ENCODE peak calls at places on chromosomes 13 and 19, in four cellular contexts. R, M, D and S are unnamed samples. For H3K27me3, the result is how much of the 10 kb centered on the place peaks cover.

GRCh38 chr19:55087542-55087935 is 11.9 kb downstream of the EPS8L1 start:
- DNase-seq in D (no peak), R (no peak), M (no peak), S (peak)

GRCh38 chr13:56713656-56714055 is 427.1 kb upstream of the PRR20A start:
- DNase-seq in R (no peak), M (no peak), D (no peak), S (no peak)

GRCh38 chr19:14070268-14071050 is 2.1 kb upstream of the MISP3 start:
- DNase-seq in R (no peak), D (no peak), M (no peak), S (peak)

GRCh38 chr19:8491574-8491973 is 10.9 kb downstream of the PRAM1 start:
- DNase-seq in M (no peak), D (peak), R (no peak), S (peak)

GRCh38 chr13:75359266-75359665 is 122.7 kb downstream of the TBC1D4 start:
- DNase-seq in D (no peak), R (no peak), M (no peak), S (peak)

GRCh38 chr19:8145969-8146368 is 3.4 kb downstream of the FBN3 start:
- DNase-seq in D (no peak), M (no peak), R (no peak), S (peak)

GRCh38 chr13:110137677-110138008 is 169.3 kb downstream of the COL4A1 start:
- DNase-seq in R (no peak), M (peak), D (peak), S (no peak)

GRCh38 chr13:109271991-109272454 is 514.4 kb downstream of the IRS2 start:
- DNase-seq in M (no peak), D (peak), R (no peak), S (no peak)

GRCh38 chr13:34913040-34913439 is 29.0 kb upstream of the NBEA start:
- DNase-seq in D (peak), R (no peak), M (no peak), S (no peak)

GRCh38 chr19:16896098-16896912 is 7.5 kb downstream of the F2RL3 start:
- DNase-seq in D (no peak), R (peak), M (no peak), S (peak)

GRCh38 chr19:3073159-3073563 is 10.9 kb upstream of the TLE5 start:
- DNase-seq in M (peak), R (no peak), D (no peak), S (peak)

GRCh38 chr13:111913790-111914189 is 153.2 kb upstream of the SOX1 start:
- DNase-seq in D (no peak), M (no peak), R (no peak), S (no peak)

GRCh38 chr13:94309576-94309975 is 169.9 kb downstream of the DCT start:
- DNase-seq in R (no peak), M (no peak), D (no peak), S (no peak)

GRCh38 chr13:109666656-109667448 is 119.5 kb downstream of the IRS2 start:
- DNase-seq in D (no peak), M (no peak), R (no peak), S (no peak)

GRCh38 chr13:26483546-26483945 is 73.9 kb upstream of the WASF3 start:
- DNase-seq in D (no peak), R (no peak), M (no peak), S (no peak)

GRCh38 chr13:102571075-102571474 is 25.7 kb upstream of the TPP2 start:
- DNase-seq in D (peak), R (no peak), M (no peak), S (no peak)

GRCh38 chr19:46081928-46082727 is 41.3 kb upstream of the IGFL4 start:
- DNase-seq in M (no peak), D (peak), R (no peak), S (peak)

GRCh38 chr13:113299951-113300350 is 2.9 kb downstream of the LAMP1 start:
- DNase-seq in R (no peak), D (peak), M (no peak), S (no peak)

GRCh38 chr19:53503126-53503525 is 34.8 kb upstream of the ZNF331 start:
- DNase-seq in R (no peak), D (no peak), M (no peak), S (no peak)

GRCh38 chr13:67619987-67620386 is 389.9 kb upstream of the PCDH9 start:
- DNase-seq in R (no peak), D (no peak), M (no peak), S (no peak)

GRCh38 chr13:67619346-67619745 is 389.2 kb upstream of the PCDH9 start:
- DNase-seq in D (no peak), R (no peak), M (no peak), S (no peak)

GRCh38 chr13:67614013-67614412 is 383.9 kb upstream of the PCDH9 start:
- DNase-seq in M (no peak), D (no peak), R (no peak), S (no peak)

DNA sequence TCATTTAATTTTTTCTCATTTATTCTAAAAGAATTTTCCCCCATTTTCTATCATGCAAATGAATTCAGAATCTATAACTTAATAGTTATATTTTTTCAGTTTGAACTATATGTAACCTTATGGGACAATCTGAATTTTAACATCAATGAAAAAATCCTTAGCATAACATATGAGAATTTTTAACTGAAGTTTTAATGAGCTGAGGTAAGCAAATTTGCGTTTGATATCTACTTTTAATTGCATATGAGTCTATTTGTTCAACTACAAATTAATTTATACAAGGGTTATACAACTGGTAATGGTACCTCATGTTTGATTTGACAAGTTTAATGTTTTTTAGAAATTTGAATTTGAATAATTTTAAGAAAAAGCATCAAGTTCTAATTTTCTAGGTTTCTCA is 384.4 kb upstream of the PCDH9 start:
- DNase-seq in R (no peak), M (no peak), D (no peak), S (no peak)
- H3K4me3 ChIP-seq in R (no peak), M (no peak), D (no peak), S (no peak)

DNA sequence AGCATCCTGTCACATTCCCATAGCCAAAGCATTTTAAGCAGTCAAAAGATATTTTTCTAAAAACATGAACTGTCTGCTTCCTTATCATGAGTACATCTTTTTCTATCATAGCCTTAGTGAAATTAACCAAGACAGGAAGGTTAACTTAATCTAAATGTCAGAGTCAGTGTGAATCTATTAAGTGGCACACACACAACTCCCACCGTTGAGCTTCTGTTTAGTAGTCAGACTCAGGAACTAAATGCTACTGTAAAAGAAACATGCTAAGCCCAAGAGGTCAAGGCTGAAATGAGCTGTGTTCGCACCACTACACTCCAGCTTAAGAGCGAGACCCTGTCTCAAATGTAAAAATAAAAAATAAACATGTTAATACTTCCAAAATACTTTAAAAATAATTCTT is 7.7 kb upstream of the POU4F1 start:
- DNase-seq in R (no peak), D (no peak), M (no peak), S (no peak)
- H3K27me3 ChIP-seq in R (under half), D (under half), M (under half), S (half or more)

DNA sequence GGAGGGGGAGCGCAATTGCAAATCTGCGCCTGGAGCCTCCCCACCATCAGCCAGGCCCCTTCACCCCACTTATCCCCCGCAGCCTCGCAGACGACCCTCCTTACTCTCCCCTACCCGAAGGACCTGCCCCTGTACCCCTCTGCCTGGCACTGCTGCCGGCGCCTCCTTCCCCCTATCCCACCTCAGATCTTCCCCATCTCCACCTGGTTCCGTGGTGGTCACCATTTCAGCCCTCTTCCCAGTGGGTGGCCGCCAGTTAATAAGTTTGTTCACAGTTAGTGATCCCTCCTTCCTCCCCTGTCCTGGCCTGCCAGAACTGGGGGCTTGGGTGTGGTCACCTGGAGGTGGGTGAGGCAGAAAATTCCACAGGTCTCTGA is 397 bp downstream of the SLC44A2 start:
- DNase-seq in M (no peak), D (no peak), R (no peak), S (no peak)
- H3K4me3 ChIP-seq in M (peak), D (no peak), R (peak), S (peak)

GRCh38 chr19:50312967-50313811 is 16.0 kb downstream of the KCNC3 start:
- DNase-seq in R (no peak), D (no peak), M (no peak), S (peak)

GRCh38 chr19:50308991-50309390 is 20.2 kb downstream of the KCNC3 start:
- DNase-seq in M (no peak), D (no peak), R (no peak), S (peak)

GRCh38 chr19:50309396-50310125 is 19.6 kb downstream of the KCNC3 start:
- DNase-seq in R (no peak), D (no peak), M (no peak), S (peak)

GRCh38 chr19:50311723-50312635 is 17.2 kb downstream of the KCNC3 start:
- DNase-seq in M (no peak), R (no peak), D (peak), S (peak)

DNA sequence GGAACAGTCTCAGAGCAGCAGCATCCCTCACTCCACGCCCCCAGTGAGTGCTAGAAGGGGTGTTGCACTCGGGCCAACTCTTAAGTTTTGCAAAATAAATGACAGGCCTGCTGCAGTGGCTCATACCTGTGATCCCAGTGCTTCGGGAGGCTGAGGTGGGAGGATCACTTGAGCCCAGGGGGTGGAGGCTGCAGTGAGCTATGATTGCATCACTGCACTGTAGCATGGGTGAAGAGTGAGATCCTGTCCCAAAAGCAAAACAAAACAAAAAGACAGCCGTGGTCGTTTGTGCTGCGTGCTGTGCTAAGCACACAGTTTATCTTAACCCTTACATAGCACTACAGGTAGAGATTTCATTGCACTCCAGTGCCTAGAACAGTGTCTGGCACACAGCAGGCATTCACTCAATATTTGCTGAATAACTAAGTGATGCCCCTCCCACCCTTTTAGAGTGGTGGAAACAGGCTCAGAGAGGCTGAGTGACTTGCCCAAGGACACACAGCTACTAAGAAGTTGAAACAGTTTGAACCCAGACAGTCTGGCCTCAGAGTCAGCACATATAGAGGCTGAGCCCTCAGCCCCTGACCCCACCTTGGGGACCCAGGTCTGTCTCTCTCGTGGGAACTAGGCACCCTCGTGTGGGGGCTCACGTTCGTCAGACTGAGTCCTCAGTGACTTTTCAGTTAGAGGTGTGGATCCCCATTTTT is 18.3 kb downstream of the KCNC3 start:
- DNase-seq in D (no peak), R (no peak), M (no peak), S (no peak)
- H3K27me3 ChIP-seq in D (under half), R (half or more), M (under half), S (under half)

GRCh38 chr19:41535029-41535622 is 40.8 kb upstream of the CEACAM21 start:
- DNase-seq in M (no peak), R (no peak), D (peak), S (no peak)

GRCh38 chr19:41533691-41534090 is 42.3 kb upstream of the CEACAM21 start:
- DNase-seq in D (no peak), R (no peak), M (no peak), S (no peak)

GRCh38 chr19:41540041-41540695 is 35.8 kb upstream of the CEACAM21 start:
- DNase-seq in D (no peak), M (no peak), R (no peak), S (no peak)

GRCh38 chr19:41541990-41542584 is 33.9 kb upstream of the CEACAM21 start:
- DNase-seq in D (peak), M (no peak), R (no peak), S (peak)

DNA sequence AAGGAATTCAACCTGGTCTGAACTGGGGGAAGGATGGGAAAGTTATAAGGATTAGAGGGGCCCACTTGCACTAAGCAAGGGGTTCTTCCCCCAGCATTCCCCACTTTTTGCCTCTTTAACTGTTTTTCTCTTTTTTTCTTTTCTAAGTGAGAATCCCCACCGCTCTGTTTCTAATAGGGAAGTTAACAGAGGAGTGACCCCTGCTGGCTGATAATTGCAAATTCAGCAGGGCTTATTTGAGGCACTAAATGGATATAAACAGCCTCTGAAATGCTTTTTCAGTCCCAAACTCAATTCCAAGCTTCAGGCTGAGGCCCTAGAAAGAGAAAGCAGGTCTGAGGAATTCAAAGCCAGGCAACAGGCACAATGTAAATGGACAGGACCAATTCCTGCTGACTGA is 38.2 kb upstream of the CEACAM21 start:
- DNase-seq in D (peak), R (no peak), M (no peak), S (no peak)
- H3K4me3 ChIP-seq in D (no peak), R (no peak), M (no peak), S (no peak)

DNA sequence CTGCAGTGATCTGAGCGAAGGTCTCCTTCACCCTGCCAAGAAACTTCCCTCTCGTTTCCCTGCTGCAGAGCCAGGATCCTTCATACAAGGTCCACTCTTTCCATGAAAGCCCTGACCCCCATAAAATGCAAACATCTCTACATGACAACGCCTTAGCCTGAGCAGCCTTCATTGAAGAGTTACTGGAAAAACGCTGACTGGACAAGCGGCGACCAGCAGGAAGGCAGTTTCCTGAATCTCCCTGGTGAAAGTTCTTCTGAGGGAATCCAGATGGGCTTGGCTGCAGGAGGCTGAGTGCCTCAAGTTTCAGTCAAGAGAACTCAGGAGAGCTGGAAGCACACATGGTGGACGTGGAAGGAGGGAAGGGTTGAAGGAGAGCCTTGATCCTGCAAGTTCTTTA is 17.7 kb downstream of the GSX1 start:
- DNase-seq in M (no peak), R (no peak), D (no peak), S (no peak)
- H3K27me3 ChIP-seq in M (under half), R (under half), D (under half), S (under half)

GRCh38 chr19:11322269-11323024 is 17.0 kb downstream of the RAB3D start:
- DNase-seq in D (no peak), R (no peak), M (no peak), S (no peak)
- H3K4me3 ChIP-seq in D (no peak), R (no peak), M (no peak), S (no peak)

GRCh38 chr19:29042450-29042849 is 170.5 kb downstream of the UQCRFS1 start:
- DNase-seq in D (no peak), R (no peak), M (no peak), S (no peak)
- H3K27me3 ChIP-seq in D (under half), R (under half), M (under half), S (under half)

DNA sequence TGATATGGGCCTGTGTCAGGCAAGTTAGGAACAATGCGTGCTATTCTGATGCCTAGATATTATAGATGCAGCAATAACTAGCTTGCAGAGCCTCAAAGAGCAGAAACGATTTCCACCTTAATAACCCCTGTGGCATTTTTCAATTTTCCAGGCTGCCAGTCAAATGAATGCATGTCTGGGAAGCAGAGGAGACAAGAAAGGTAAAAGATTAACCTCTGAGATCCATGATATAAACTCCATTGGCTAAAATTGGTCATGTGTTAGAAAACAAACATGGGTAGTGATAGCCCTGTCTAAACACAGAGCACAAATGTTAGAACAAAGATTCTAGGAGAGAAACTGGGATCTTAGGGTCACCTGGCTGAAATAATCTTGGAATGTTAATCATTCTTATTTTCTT is 811.1 kb downstream of the DIAPH3 start:
- DNase-seq in D (no peak), M (no peak), R (no peak), S (no peak)
- H3K4me3 ChIP-seq in D (no peak), M (no peak), R (no peak), S (no peak)